ENCODE peak calls at places on chromosomes 1 and 21, in five cellular contexts. H is heart right ventricle, T is uterus, L is heart left ventricle, E is HCT116. B is an unnamed sample.

GRCh38 chr1:94236630-94237290 is 624 bp downstream of the ARHGAP29 start:
- DNase-seq in T (peak; percentile 24), H (peak; percentile 19), L (no peak), E (no peak), B (peak; percentile 34)

GRCh38 chr21:44521301-44521927 is 18.6 kb downstream of the KRTAP10-1 start:
- DNase-seq in E (no peak), L (peak; percentile 48), T (no peak), H (peak; percentile 4), B (no peak)

GRCh38 chr1:31926846-31927660 is 11.1 kb downstream of the PTP4A2 start:
- DNase-seq in L (no peak), E (no peak), T (no peak), H (no peak), B (no peak)

GRCh38 chr1:54415986-54416385 is 9.8 kb upstream of the SSBP3 start:
- DNase-seq in T (no peak), E (no peak), H (no peak), L (no peak), B (no peak)

GRCh38 chr1:82932727-82933126 is 1066.2 kb downstream of the TTLL7 start:
- DNase-seq in H (no peak), E (no peak), T (no peak), L (no peak), B (no peak)

GRCh38 chr1:116766616-116767469 is 12.6 kb downstream of the CD2 start:
- DNase-seq in H (no peak), E (no peak), L (no peak), T (no peak), B (no peak)

GRCh38 chr1:54107131-54107530 is 45.7 kb downstream of the CDCP2 start:
- DNase-seq in H (no peak), L (no peak), T (no peak), E (no peak), B (no peak)

GRCh38 chr1:203148579-203148978 is 21.1 kb downstream of the ADORA1 start:
- DNase-seq in E (no peak), T (no peak), L (no peak), H (no peak), B (no peak)

GRCh38 chr1:212457740-212458338 is 25.1 kb downstream of the NENF start:
- DNase-seq in T (no peak), H (no peak), E (peak; percentile 48), L (no peak), B (peak; percentile 51)

GRCh38 chr1:172429324-172430127 is 9.0 kb downstream of the C1orf105 start:
- DNase-seq in L (no peak), T (no peak), E (peak; percentile 63), H (no peak), B (no peak)

GRCh38 chr1:2378956-2379732 is 12.2 kb downstream of the MORN1 start:
- DNase-seq in L (peak; percentile 20), T (no peak), H (no peak), E (no peak), B (no peak)

GRCh38 chr1:52554756-52555155 is 1.9 kb upstream of the TUT4 start:
- DNase-seq in H (no peak), T (no peak), E (no peak), L (no peak), B (no peak)

GRCh38 chr1:152646656-152647055 is 16.5 kb upstream of the LCE2D start:
- DNase-seq in T (no peak), E (no peak), H (no peak), L (no peak), B (no peak)

GRCh38 chr1:23166854-23167253 is 1.8 kb downstream of the LUZP1 start:
- DNase-seq in L (no peak), E (no peak), H (no peak), T (no peak), B (no peak)

GRCh38 chr21:36800734-36801133 is 101.8 kb downstream of the SIM2 start:
- DNase-seq in T (no peak), E (no peak), L (no peak), H (no peak), B (no peak)

GRCh38 chr1:206911064-206911663 is 10.6 kb downstream of the FCMR start:
- DNase-seq in L (no peak), T (no peak), E (no peak), H (no peak), B (no peak)

GRCh38 chr21:33848252-33848953 is 67.2 kb downstream of the ATP5PO start:
- DNase-seq in T (no peak), H (no peak), L (peak; percentile 21), E (no peak), B (no peak)

GRCh38 chr1:21338568-21339401 is 48.5 kb upstream of the ECE1 start:
- DNase-seq in H (peak; percentile 74), T (peak; percentile 91), L (peak; percentile 80), E (no peak), B (no peak)

GRCh38 chr21:36701912-36702621 is 3.2 kb downstream of the SIM2 start:
- DNase-seq in T (no peak), E (no peak), L (no peak), H (no peak), B (no peak)

GRCh38 chr21:39125752-39126485 is 57.3 kb downstream of the PSMG1 start:
- DNase-seq in H (no peak), T (no peak), L (no peak), E (peak; percentile 45), B (peak; percentile 58)

GRCh38 chr1:219790834-219791615 is 137.3 kb downstream of the SLC30A10 start:
- DNase-seq in H (no peak), L (no peak), E (no peak), T (no peak), B (no peak)

GRCh38 chr1:200872446-200873115 is at the start of gene GPR25:
- DNase-seq in H (no peak), L (no peak), T (no peak), E (no peak), B (no peak)
- H3K27ac ChIP-seq in H (no peak within 1 kb of the TSS), L (no peak within 1 kb of the TSS), T (no peak within 1 kb of the TSS), E (no peak within 1 kb of the TSS), B (no peak within 1 kb of the TSS)

DNA sequence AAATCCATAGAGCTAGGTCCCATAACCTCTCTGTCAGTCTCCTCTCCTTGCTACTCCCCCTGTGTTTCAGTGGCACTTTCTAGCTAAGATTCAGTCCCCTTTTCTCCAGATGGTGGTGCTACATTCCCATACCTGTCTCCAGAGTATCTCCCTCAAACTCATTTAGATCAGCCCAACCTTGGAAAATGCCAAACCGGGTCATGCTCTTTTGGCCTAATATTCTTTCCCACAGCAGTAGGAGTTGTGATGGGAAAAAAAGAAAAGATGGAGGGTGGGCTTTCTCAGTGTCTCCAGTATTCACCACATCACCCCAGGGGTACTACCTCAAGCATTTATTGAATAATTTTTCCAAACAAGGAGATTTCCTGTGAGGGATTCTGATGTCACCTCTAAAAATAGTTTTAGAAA is 3.2 kb upstream of the RXFP4 start:
- DNase-seq in E (peak; percentile 71), L (no peak), H (no peak), T (no peak), B (no peak)
- TF ChIP-seq CTCF in E (peak; percentile 77), L (peak; percentile 71), H (peak; percentile 78), T (peak; percentile 53), B (peak; percentile 63)

GRCh38 chr21:25735895-25736597 is 1.3 kb downstream of the GABPA start:
- DNase-seq in L (no peak), H (no peak), T (no peak), E (no peak), B (no peak)

GRCh38 chr21:25733859-25734653 is 648 bp downstream of the ATP5PF start:
- DNase-seq in H (no peak), T (no peak), L (no peak), E (no peak), B (peak; percentile 32)

GRCh38 chr21:25732091-25732760 is 2.5 kb downstream of the ATP5PF start:
- DNase-seq in T (no peak), L (no peak), H (no peak), E (no peak), B (no peak)

GRCh38 chr21:25734654-25735220 is at the start of the genes ATP5PF and GABPA:
- DNase-seq in E (peak; percentile 97), H (peak; percentile 97), T (peak; percentile 96), L (peak; percentile 98), B (peak; percentile 97)

DNA sequence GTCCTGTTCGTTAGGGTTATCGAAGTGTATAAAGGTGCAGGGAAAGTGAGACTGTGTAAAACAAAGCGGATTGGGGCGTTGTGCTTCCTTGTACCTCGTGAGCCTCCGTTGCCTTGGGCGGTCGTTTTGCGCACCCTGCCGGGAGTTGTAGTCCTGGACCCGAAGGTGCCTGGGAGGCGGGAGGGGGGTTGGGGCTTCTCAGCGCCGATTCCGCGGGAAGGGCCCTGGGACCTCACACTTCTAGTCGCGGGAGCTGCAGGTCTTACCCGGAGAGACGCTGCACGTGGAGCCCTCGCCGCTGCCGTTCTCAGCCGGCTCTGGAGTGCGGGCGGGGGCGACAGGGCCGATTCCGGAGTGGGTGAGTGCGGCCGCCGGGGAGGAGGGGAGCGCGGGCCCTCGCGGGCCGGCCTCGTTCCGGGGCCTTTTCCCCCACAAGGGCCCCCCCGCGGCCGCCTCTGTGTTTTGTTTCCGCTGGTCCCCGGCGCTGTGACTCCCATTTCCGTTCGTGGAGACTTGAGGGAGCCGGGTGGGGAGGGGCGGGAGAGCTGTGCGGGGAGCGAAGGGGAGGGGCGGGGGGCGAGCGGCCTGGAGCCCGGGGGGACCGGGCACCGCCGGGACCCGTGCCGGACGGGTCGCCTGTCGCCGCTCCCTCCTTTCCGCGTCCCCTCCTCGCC is 586 bp downstream of the GABPA start:
- DNase-seq in H (peak; percentile 90), T (peak; percentile 88), L (peak; percentile 94), E (peak; percentile 39), B (peak; percentile 93)
- H3K4me1 ChIP-seq in H (peaks cover 40% of the 10 kb centered on the region), T (no peaks in the 10 kb centered on the region), L (peaks cover 20% of the 10 kb centered on the region), E (peaks cover 11% of the 10 kb centered on the region), B (peaks cover 16% of the 10 kb centered on the region)

GRCh38 chr1:62208087-62208486 is 13.4 kb downstream of the L1TD1 start:
- DNase-seq in L (no peak), H (no peak), E (no peak), T (no peak), B (no peak)

GRCh38 chr1:62212411-62212810 is 17.8 kb downstream of the L1TD1 start:
- DNase-seq in T (no peak), E (no peak), H (no peak), L (no peak), B (no peak)

GRCh38 chr1:62208970-62209369 is 14.3 kb downstream of the L1TD1 start:
- DNase-seq in E (no peak), H (no peak), L (no peak), T (no peak), B (no peak)

GRCh38 chr1:62210960-62211359 is 16.3 kb downstream of the L1TD1 start:
- DNase-seq in H (no peak), E (no peak), L (no peak), T (no peak), B (no peak)

DNA sequence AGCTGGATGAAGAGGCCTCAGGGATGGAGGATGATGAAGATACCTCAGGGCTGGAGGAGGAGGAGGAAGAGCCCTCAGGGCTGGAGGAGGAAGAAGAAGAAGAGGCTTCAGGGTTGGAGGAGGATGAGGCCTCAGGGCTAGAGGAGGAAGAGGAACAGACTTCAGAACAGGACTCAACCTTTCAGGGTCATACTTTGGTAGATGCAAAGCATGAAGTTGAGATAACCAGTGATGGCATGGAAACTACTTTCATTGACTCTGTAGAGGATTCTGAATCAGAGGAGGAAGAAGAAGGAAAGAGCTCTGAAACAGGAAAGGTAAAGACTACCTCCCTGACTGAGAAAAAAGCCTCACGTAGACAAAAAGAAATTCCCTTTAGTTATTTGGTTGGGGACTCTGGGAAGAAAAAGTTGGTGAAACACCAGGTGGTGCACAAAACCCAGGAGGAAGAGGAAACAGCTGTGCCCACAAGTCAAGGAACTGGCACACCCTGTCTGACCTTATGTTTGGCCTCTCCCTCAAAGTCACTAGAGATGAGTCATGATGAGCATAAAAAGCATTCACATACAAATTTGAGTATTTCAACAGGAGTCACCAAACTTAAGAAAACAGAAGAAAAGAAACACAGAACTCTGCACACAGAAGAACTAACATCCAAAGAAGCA is 15.4 kb downstream of the L1TD1 start:
- DNase-seq in L (no peak), H (no peak), T (no peak), E (no peak), B (no peak)
- H3K27ac ChIP-seq in L (no peak overlapping the region), H (no peak overlapping the region), T (no peak overlapping the region), E (no peak overlapping the region), B (no peak overlapping the region)

GRCh38 chr1:63454269-63454668 is 68.8 kb downstream of the ITGB3BP start:
- DNase-seq in H (no peak), E (no peak), L (no peak), T (no peak), B (no peak)
- TF ChIP-seq CTCF in H (no peak), E (no peak), L (no peak), T (no peak), B (no peak)